ENCODE peak calls at places on chromosomes 1 and 21, in six cellular contexts. N is mesenchymal stem cell, P is H9, K is IMR-90, V is H1, M is trophoblast cell. T is an unnamed sample.
A peak's percentile ranks its signal among the peaks of the same experiment; 100 is the strongest.

GRCh38 chr1:4312024-4312423 is 342.4 kb upstream of the AJAP1 start:
- DNase-seq in V (no peak), P (no peak), N (no peak), K (no peak), M (no peak), T (no peak)

GRCh38 chr1:36805979-36806640 is 228.2 kb downstream of the GRIK3 start:
- DNase-seq in P (no peak), N (no peak), K (no peak), M (no peak), V (no peak), T (no peak)

GRCh38 chr1:232422098-232422497 is 207.8 kb downstream of the SIPA1L2 start:
- DNase-seq in K (peak; percentile 63), P (no peak), N (no peak), M (peak; percentile 63), V (no peak), T (no peak)

GRCh38 chr1:213759359-213760181 is 228.2 kb upstream of the PROX1 start:
- DNase-seq in K (no peak), N (no peak), M (no peak), V (no peak), P (no peak), T (no peak)

GRCh38 chr1:148309940-148310500 is 157.9 kb upstream of the NBPF11 start:
- DNase-seq in K (no peak), P (no peak), V (peak; percentile 70), N (no peak), M (no peak), T (no peak)

GRCh38 chr21:22174746-22175145 is 1176.5 kb downstream of the NCAM2 start:
- DNase-seq in M (peak; percentile 11), K (no peak), N (no peak), V (no peak), P (no peak), T (no peak)

GRCh38 chr1:45730075-45730779 is 20.2 kb downstream of the IPP start:
- DNase-seq in V (no peak), P (no peak), M (peak; percentile 99), N (no peak), K (no peak), T (no peak)

GRCh38 chr1:18794066-18794465 is 65.4 kb downstream of the TAS1R2 start:
- DNase-seq in V (no peak), K (no peak), P (no peak), N (no peak), M (no peak), T (no peak)

GRCh38 chr1:115969509-115969908 is 6.8 kb upstream of the SLC22A15 start:
- DNase-seq in N (peak; percentile 2), P (peak; percentile 91), K (no peak), M (no peak), V (peak; percentile 68), T (no peak)

GRCh38 chr1:187870567-187870966 is 1041.8 kb downstream of the PLA2G4A start:
- DNase-seq in M (no peak), K (no peak), N (no peak), V (no peak), P (no peak), T (no peak)

GRCh38 chr1:106978477-106979322 is 77.8 kb upstream of the PRMT6 start:
- DNase-seq in K (peak; percentile 9), N (no peak), M (no peak), P (no peak), V (no peak), T (no peak)

GRCh38 chr1:106972074-106972473 is 84.4 kb upstream of the PRMT6 start:
- DNase-seq in V (no peak), P (no peak), M (no peak), K (no peak), N (no peak), T (no peak)

DNA sequence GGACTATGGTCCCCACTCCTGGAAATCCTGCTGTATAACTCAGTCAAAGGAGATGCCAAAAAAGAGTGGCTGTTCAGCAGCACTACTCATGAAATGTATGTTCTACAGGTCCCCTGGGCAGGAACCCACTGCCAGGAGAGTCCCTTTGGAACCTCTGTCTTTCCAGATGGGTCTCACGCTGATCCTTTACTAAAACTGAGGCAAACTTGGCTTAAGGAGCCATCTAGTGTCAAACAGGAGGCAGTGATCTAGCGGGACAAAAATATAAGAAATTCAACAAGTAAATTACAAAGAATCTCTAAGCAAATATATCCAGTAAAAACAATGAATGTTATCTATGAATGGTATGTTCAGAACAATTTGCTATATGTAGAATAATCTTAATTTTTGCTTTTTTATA is 80.5 kb upstream of the PRMT6 start:
- DNase-seq in K (peak; percentile 6), V (no peak), M (no peak), P (peak; percentile 29), N (no peak), T (no peak)
- H3K14ac ChIP-seq in K (no peak overlapping the region), V (no peak overlapping the region), M (no peak overlapping the region), P (no peak overlapping the region), N (no peak overlapping the region), T (no peak overlapping the region)

GRCh38 chr1:109398343-109399225 is 866 bp upstream of the SORT1 start:
- DNase-seq in M (peak; percentile 48), P (no peak), V (no peak), K (no peak), N (no peak), T (no peak)
- H4K8ac ChIP-seq in M (peak overlapping the region; percentile 79), P (no peak overlapping the region), V (peak overlapping the region; percentile 35), K (peak overlapping the region; percentile 61), N (peak overlapping the region; percentile 69), T (no peak overlapping the region)

GRCh38 chr1:15758953-15759661 is 512 bp downstream of the FBLIM1 start:
- DNase-seq in N (peak; percentile 38), M (peak; percentile 68), V (peak; percentile 70), P (no peak), K (no peak), T (no peak)
- H3K23ac ChIP-seq in N (peak overlapping the region; percentile 51), M (no peak overlapping the region), V (no peak overlapping the region), P (no peak overlapping the region), K (peak overlapping the region; percentile 89), T (peak overlapping the region; percentile 85)

DNA sequence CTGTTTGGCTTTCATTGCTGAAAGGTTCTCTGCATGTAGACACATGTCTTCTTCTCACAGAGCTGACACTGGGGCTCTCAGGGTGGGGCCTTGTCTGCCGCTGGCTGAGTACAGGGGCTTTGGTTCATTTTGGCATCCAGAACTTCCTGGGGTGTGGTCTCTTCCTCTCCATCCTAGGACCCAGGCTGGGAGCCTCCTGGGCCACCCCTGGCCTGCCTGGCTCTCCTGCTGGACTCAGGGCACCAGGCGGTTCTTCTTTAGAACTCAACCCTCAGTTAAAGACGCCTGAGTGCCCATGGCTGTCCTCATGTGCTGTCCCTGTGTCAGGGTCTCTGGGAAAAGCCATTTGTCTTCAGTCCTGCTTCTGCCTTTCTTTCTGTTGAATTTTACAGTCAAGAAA is 5.5 kb upstream of the KRTAP10-5 start:
- DNase-seq in N (no peak), P (no peak), K (no peak), M (no peak), V (no peak), T (no peak)
- H3K14ac ChIP-seq in N (no peak overlapping the region), P (no peak overlapping the region), K (no peak overlapping the region), M (no peak overlapping the region), V (no peak overlapping the region), T (no peak overlapping the region)

T was measured in neuronal stem cell.